ENCODE peak calls at places on chromosomes 11 and 22, in nine cellular contexts. One of them, this sample, is unnamed.
A peak's percentile ranks its signal among the peaks of the same experiment; 100 is the strongest.

GRCh38 chr11:108768370-108768769 is 103.5 kb downstream of the DDX10 start:
- DNase-seq in ELR: no peak
- DNase-seq in dermis blood vessel endothelial cell: no peak
- DNase-seq in astrocyte: peak; percentile 81
- DNase-seq in NCI-H774: no peak
- DNase-seq in SW 1271: no peak
- DNase-seq in activated T-helper 1 cell treated with anti-CD3 and anti-CD28 coated beads, Interleukin-2, amount 50 U/mL, for 16 hours: no peak
- DNase-seq in GM10248: no peak
- DNase-seq in fibroblast of gingiva: peak; percentile 10
- DNase-seq in this sample: no peak

GRCh38 chr22:23270212-23270733 is 90.0 kb downstream of the BCR start:
- DNase-seq in ELR: peak; percentile 8
- DNase-seq in dermis blood vessel endothelial cell: no peak
- DNase-seq in astrocyte: no peak
- DNase-seq in NCI-H774: no peak
- DNase-seq in SW 1271: no peak
- DNase-seq in activated T-helper 1 cell treated with anti-CD3 and anti-CD28 coated beads, Interleukin-2, amount 50 U/mL, for 16 hours: no peak
- DNase-seq in GM10248: no peak
- DNase-seq in fibroblast of gingiva: no peak
- DNase-seq in this sample: no peak

GRCh38 chr11:84498016-84498415 is 1129.1 kb downstream of the DLG2 start:
- DNase-seq in ELR: no peak
- DNase-seq in dermis blood vessel endothelial cell: no peak
- DNase-seq in astrocyte: peak; percentile 94
- DNase-seq in NCI-H774: no peak
- DNase-seq in SW 1271: no peak
- DNase-seq in activated T-helper 1 cell treated with anti-CD3 and anti-CD28 coated beads, Interleukin-2, amount 50 U/mL, for 16 hours: no peak
- DNase-seq in GM10248: no peak
- DNase-seq in fibroblast of gingiva: no peak
- DNase-seq in this sample: no peak

GRCh38 chr22:44089717-44090570 is 65.8 kb downstream of the PARVB start:
- DNase-seq in ELR: no peak
- DNase-seq in dermis blood vessel endothelial cell: no peak
- DNase-seq in astrocyte: no peak
- DNase-seq in NCI-H774: no peak
- DNase-seq in SW 1271: no peak
- DNase-seq in activated T-helper 1 cell treated with anti-CD3 and anti-CD28 coated beads, Interleukin-2, amount 50 U/mL, for 16 hours: no peak
- DNase-seq in GM10248: no peak
- DNase-seq in fibroblast of gingiva: no peak
- DNase-seq in this sample: no peak

GRCh38 chr11:64930346-64930745 is 5.3 kb downstream of the GPHA2 start:
- DNase-seq in ELR: no peak
- DNase-seq in dermis blood vessel endothelial cell: no peak
- DNase-seq in astrocyte: no peak
- DNase-seq in NCI-H774: no peak
- DNase-seq in SW 1271: no peak
- DNase-seq in activated T-helper 1 cell treated with anti-CD3 and anti-CD28 coated beads, Interleukin-2, amount 50 U/mL, for 16 hours: no peak
- DNase-seq in GM10248: peak; percentile 6
- DNase-seq in fibroblast of gingiva: no peak
- DNase-seq in this sample: no peak

GRCh38 chr11:12029738-12030363 is 21.4 kb upstream of the DKK3 start:
- DNase-seq in ELR: peak; percentile 83
- DNase-seq in dermis blood vessel endothelial cell: peak; percentile 38
- DNase-seq in astrocyte: no peak
- DNase-seq in NCI-H774: no peak
- DNase-seq in SW 1271: peak; percentile 25
- DNase-seq in activated T-helper 1 cell treated with anti-CD3 and anti-CD28 coated beads, Interleukin-2, amount 50 U/mL, for 16 hours: no peak
- DNase-seq in GM10248: no peak
- DNase-seq in fibroblast of gingiva: no peak
- DNase-seq in this sample: no peak

GRCh38 chr11:126405374-126405773 is 49.9 kb downstream of the ST3GAL4 start:
- DNase-seq in ELR: no peak
- DNase-seq in dermis blood vessel endothelial cell: no peak
- DNase-seq in astrocyte: no peak
- DNase-seq in NCI-H774: no peak
- DNase-seq in SW 1271: no peak
- DNase-seq in activated T-helper 1 cell treated with anti-CD3 and anti-CD28 coated beads, Interleukin-2, amount 50 U/mL, for 16 hours: no peak
- DNase-seq in GM10248: no peak
- DNase-seq in fibroblast of gingiva: no peak
- DNase-seq in this sample: no peak

GRCh38 chr11:89347071-89347470 is 144.1 kb downstream of the NOX4 start:
- DNase-seq in ELR: no peak
- DNase-seq in dermis blood vessel endothelial cell: no peak
- DNase-seq in astrocyte: peak; percentile 90
- DNase-seq in NCI-H774: no peak
- DNase-seq in SW 1271: no peak
- DNase-seq in activated T-helper 1 cell treated with anti-CD3 and anti-CD28 coated beads, Interleukin-2, amount 50 U/mL, for 16 hours: no peak
- DNase-seq in GM10248: no peak
- DNase-seq in fibroblast of gingiva: no peak
- DNase-seq in this sample: no peak

GRCh38 chr11:30147293-30147692 is 83.5 kb upstream of the FSHB start:
- DNase-seq in ELR: no peak
- DNase-seq in dermis blood vessel endothelial cell: no peak
- DNase-seq in astrocyte: no peak
- DNase-seq in NCI-H774: no peak
- DNase-seq in SW 1271: no peak
- DNase-seq in activated T-helper 1 cell treated with anti-CD3 and anti-CD28 coated beads, Interleukin-2, amount 50 U/mL, for 16 hours: no peak
- DNase-seq in GM10248: no peak
- DNase-seq in fibroblast of gingiva: no peak
- DNase-seq in this sample: no peak

GRCh38 chr11:8026982-8027381 is 39.8 kb downstream of the EIF3F start:
- DNase-seq in ELR: no peak
- DNase-seq in dermis blood vessel endothelial cell: no peak
- DNase-seq in astrocyte: no peak
- DNase-seq in NCI-H774: no peak
- DNase-seq in SW 1271: no peak
- DNase-seq in activated T-helper 1 cell treated with anti-CD3 and anti-CD28 coated beads, Interleukin-2, amount 50 U/mL, for 16 hours: no peak
- DNase-seq in GM10248: no peak
- DNase-seq in fibroblast of gingiva: no peak
- DNase-seq in this sample: no peak

GRCh38 chr11:67276821-67277230 is 10.6 kb downstream of the GRK2 start:
- DNase-seq in ELR: peak; percentile 59
- DNase-seq in dermis blood vessel endothelial cell: peak; percentile 75
- DNase-seq in astrocyte: no peak
- DNase-seq in NCI-H774: no peak
- DNase-seq in SW 1271: no peak
- DNase-seq in activated T-helper 1 cell treated with anti-CD3 and anti-CD28 coated beads, Interleukin-2, amount 50 U/mL, for 16 hours: no peak
- DNase-seq in GM10248: peak; percentile 43
- DNase-seq in fibroblast of gingiva: peak; percentile 53
- DNase-seq in this sample: no peak

GRCh38 chr11:27926981-27927481 is 180.9 kb downstream of the KIF18A start:
- DNase-seq in ELR: peak; percentile 97
- DNase-seq in dermis blood vessel endothelial cell: no peak
- DNase-seq in astrocyte: peak; percentile 99
- DNase-seq in NCI-H774: no peak
- DNase-seq in SW 1271: peak; percentile 66
- DNase-seq in activated T-helper 1 cell treated with anti-CD3 and anti-CD28 coated beads, Interleukin-2, amount 50 U/mL, for 16 hours: no peak
- DNase-seq in GM10248: no peak
- DNase-seq in fibroblast of gingiva: peak; percentile 62
- DNase-seq in this sample: no peak

GRCh38 chr11:108115495-108116140 is 5.7 kb upstream of the ACAT1 start:
- DNase-seq in ELR: peak; percentile 81
- DNase-seq in dermis blood vessel endothelial cell: peak; percentile 94
- DNase-seq in astrocyte: peak; percentile 80
- DNase-seq in NCI-H774: peak; percentile 89
- DNase-seq in SW 1271: no peak
- DNase-seq in activated T-helper 1 cell treated with anti-CD3 and anti-CD28 coated beads, Interleukin-2, amount 50 U/mL, for 16 hours: no peak
- DNase-seq in GM10248: no peak
- DNase-seq in fibroblast of gingiva: peak; percentile 85
- DNase-seq in this sample: peak; percentile 92

GRCh38 chr11:65493367-65494176 is 5.3 kb upstream of the MALAT1 start:
- DNase-seq in ELR: peak; percentile 99
- DNase-seq in dermis blood vessel endothelial cell: peak; percentile 95
- DNase-seq in astrocyte: peak; percentile 99
- DNase-seq in NCI-H774: no peak
- DNase-seq in SW 1271: no peak
- DNase-seq in activated T-helper 1 cell treated with anti-CD3 and anti-CD28 coated beads, Interleukin-2, amount 50 U/mL, for 16 hours: no peak
- DNase-seq in GM10248: no peak
- DNase-seq in fibroblast of gingiva: peak; percentile 93
- DNase-seq in this sample: no peak